ENCODE peak calls at places on chromosome 20, in seven cellular contexts. P is breast epithelium; M is adrenal gland; V is fibroblast of lung; C is GM23338; X is psoas muscle; Z is CD8-positive, alpha-beta T cell. E is an unnamed sample.

GRCh38 chr20:38034108-38034649 is 633 bp downstream of the RPRD1B start:
- DNase-seq in C (no peak), Z (no peak), X (no peak), V (no peak), M (no peak), P (no peak), E (peak)

GRCh38 chr20:24891546-24892393 is 57.3 kb upstream of the CST7 start:
- DNase-seq in V (no peak), X (no peak), C (no peak), M (no peak), P (no peak), Z (no peak), E (no peak)

GRCh38 chr20:52783769-52784168 is 188.4 kb upstream of the TSHZ2 start:
- DNase-seq in V (peak), M (no peak), C (peak), X (no peak), Z (no peak), P (no peak), E (no peak)

GRCh38 chr20:10271470-10272219 is 53.0 kb downstream of the SNAP25 start:
- DNase-seq in Z (no peak), V (peak), M (no peak), X (no peak), C (no peak), P (no peak), E (no peak)

GRCh38 chr20:56360133-56360898 is 1.5 kb downstream of the FAM210B start:
- DNase-seq in V (no peak), C (no peak), X (no peak), P (no peak), M (peak), Z (no peak), E (no peak)

GRCh38 chr20:12414446-12415274 is 497.0 kb downstream of the BTBD3 start:
- DNase-seq in C (no peak), M (no peak), P (no peak), V (no peak), X (no peak), Z (no peak), E (no peak)

GRCh38 chr20:37841991-37842390 is 60.9 kb upstream of the VSTM2L start:
- DNase-seq in M (no peak), V (no peak), P (no peak), Z (no peak), X (no peak), C (peak), E (no peak)

GRCh38 chr20:31694842-31695593 is 27.6 kb downstream of the BCL2L1 start:
- DNase-seq in X (no peak), Z (no peak), V (no peak), P (no peak), M (no peak), C (no peak), E (no peak)

GRCh38 chr20:44552950-44553908 is 29.1 kb upstream of the PKIG start:
- DNase-seq in Z (no peak), V (peak), P (no peak), X (no peak), C (no peak), M (no peak), E (no peak)

GRCh38 chr20:36969050-36969449 is 17.5 kb upstream of the SAMHD1 start:
- DNase-seq in C (no peak), Z (no peak), X (no peak), M (no peak), V (no peak), P (no peak), E (no peak)

GRCh38 chr20:62651285-62652021 is 9.2 kb downstream of the SLCO4A1 start:
- DNase-seq in P (peak), Z (peak), M (peak), X (peak), V (peak), C (peak), E (peak)

GRCh38 chr20:4165984-4166725 is 150.8 kb upstream of the RNF24 start:
- DNase-seq in X (no peak), M (no peak), Z (no peak), P (no peak), V (no peak), C (no peak), E (no peak)

GRCh38 chr20:4007383-4008025 is 7.9 kb downstream of the RNF24 start:
- DNase-seq in P (no peak), V (no peak), X (no peak), C (no peak), M (no peak), Z (no peak), E (no peak)

GRCh38 chr20:59682603-59683002 is 78.3 kb downstream of the PHACTR3 start:
- DNase-seq in V (no peak), P (no peak), M (no peak), X (no peak), Z (no peak), C (no peak), E (no peak)

GRCh38 chr20:61934716-61935530 is 130.8 kb downstream of the TAF4 start:
- DNase-seq in M (peak), C (no peak), Z (no peak), X (peak), V (no peak), P (no peak), E (no peak)

GRCh38 chr20:17840423-17840822 is 128.2 kb downstream of the SNX5 start:
- DNase-seq in X (no peak), C (no peak), M (no peak), P (no peak), V (no peak), Z (no peak), E (no peak)

GRCh38 chr20:17843246-17844132 is 125.1 kb downstream of the SNX5 start:
- DNase-seq in M (peak), C (no peak), Z (peak), V (peak), P (peak), X (no peak), E (no peak)

GRCh38 chr20:17844549-17845298 is 123.9 kb downstream of the SNX5 start:
- DNase-seq in V (no peak), M (no peak), C (no peak), P (no peak), X (no peak), Z (no peak), E (no peak)

GRCh38 chr20:17844133-17844429 is 124.5 kb downstream of the SNX5 start:
- DNase-seq in Z (no peak), M (no peak), V (no peak), P (no peak), C (no peak), X (no peak), E (no peak)

GRCh38 chr20:17841751-17842191 is 126.8 kb downstream of the SNX5 start:
- DNase-seq in X (peak), P (no peak), Z (no peak), M (peak), V (peak), C (no peak), E (no peak)
- H3K27ac ChIP-seq in X (peak), P (peak), Z (no peak), M (no peak), V (peak), C (no peak), E (no peak)

GRCh38 chr20:40463171-40463570 is 225.9 kb downstream of the MAFB start:
- DNase-seq in V (no peak), P (no peak), C (no peak), Z (no peak), M (peak), X (no peak), E (no peak)
- H3K27ac ChIP-seq in V (no peak), P (no peak), C (no peak), Z (no peak), M (no peak), X (no peak), E (no peak)

GRCh38 chr20:22920898-22921297 is 114.2 kb upstream of the SSTR4 start:
- DNase-seq in M (no peak), X (no peak), C (no peak), V (no peak), Z (no peak), P (no peak), E (no peak)
- H3K27ac ChIP-seq in M (no peak), X (no peak), C (no peak), V (no peak), Z (no peak), P (no peak), E (no peak)

GRCh38 chr20:17559338-17559737 is 10.5 kb upstream of the DSTN start:
- DNase-seq in X (no peak), Z (no peak), M (no peak), P (no peak), C (no peak), V (no peak), E (no peak)
- H3K27ac ChIP-seq in X (no peak), Z (no peak), M (peak), P (peak), C (peak), V (peak), E (no peak)

GRCh38 chr20:58420798-58421496 is 31.9 kb downstream of the VAPB start:
- DNase-seq in V (peak), X (no peak), P (no peak), Z (no peak), C (no peak), M (no peak), E (no peak)

GRCh38 chr20:58418949-58419748 is 30.1 kb downstream of the VAPB start:
- DNase-seq in C (no peak), Z (no peak), M (no peak), P (no peak), V (no peak), X (no peak), E (no peak)

GRCh38 chr20:58428364-58428763 is 39.3 kb downstream of the VAPB start:
- DNase-seq in C (no peak), Z (no peak), M (no peak), V (no peak), P (no peak), X (no peak), E (no peak)

GRCh38 chr20:58421497-58421850 is 32.4 kb downstream of the VAPB start:
- DNase-seq in V (no peak), Z (no peak), M (no peak), X (no peak), P (no peak), C (no peak), E (no peak)

GRCh38 chr20:58424218-58424617 is 35.2 kb downstream of the VAPB start:
- DNase-seq in X (no peak), Z (no peak), V (no peak), C (peak), P (no peak), M (no peak), E (no peak)
- H3K27ac ChIP-seq in X (no peak), Z (no peak), V (no peak), C (no peak), P (no peak), M (no peak), E (no peak)

DNA sequence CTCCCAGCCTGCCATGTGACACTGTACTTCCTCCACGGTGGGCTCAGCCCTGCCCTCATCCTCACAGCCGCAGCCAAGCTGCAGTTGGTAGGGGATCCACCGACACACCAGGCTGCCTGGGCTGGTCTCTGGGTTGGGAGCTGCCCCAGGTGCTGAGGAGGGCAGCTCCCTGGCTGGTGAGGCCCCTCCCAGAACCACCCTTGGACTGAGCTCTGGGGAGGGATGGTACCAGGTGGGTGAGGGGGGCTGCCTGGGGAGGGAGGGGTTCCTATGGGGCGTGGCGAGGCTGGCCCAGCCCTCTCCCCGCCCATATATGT is 183 bp upstream of the TNFRSF6B start:
- DNase-seq in X (no peak), V (peak), Z (peak), M (peak), C (peak), P (no peak), E (no peak)
- H3K27ac ChIP-seq in X (no peak), V (peak), Z (no peak), M (no peak), C (no peak), P (no peak), E (peak)

DNA sequence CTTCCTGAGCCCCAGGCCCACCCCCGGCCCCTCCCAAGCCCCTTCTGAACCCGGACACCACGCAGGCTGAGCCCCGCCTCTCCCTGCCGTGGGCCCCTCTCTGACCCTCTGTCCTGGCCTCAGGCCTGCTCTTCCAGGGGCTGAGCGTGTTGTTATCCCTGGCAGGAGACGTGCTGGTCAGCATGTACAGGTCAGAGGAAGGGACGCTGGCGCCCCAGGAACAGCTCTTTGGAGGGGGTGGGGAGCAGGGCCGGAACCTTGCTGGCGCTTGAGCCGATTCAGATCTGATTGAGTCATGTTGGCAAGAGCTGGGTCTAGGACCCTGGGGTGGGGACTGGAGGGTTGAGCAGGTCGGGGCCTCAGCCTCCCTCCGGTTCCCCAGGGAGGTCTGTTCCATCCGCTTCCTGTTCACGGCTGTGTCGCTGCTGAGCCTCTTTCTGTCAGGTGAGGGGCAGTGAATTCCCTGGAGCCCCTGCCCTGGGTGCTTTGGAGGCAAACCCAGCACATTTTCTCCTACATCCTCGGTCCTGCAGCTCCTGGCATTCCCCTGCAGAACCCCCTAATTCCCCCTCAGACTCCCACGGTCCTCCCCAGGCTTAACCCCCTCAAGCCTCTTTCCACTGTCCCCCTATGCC is 1.9 kb downstream of the SPAG4 start:
- DNase-seq in C (peak), M (peak), X (peak), Z (peak), P (peak), V (peak), E (peak)
- H3K27ac ChIP-seq in C (no peak), M (no peak), X (peak), Z (no peak), P (peak), V (peak), E (peak)

DNA sequence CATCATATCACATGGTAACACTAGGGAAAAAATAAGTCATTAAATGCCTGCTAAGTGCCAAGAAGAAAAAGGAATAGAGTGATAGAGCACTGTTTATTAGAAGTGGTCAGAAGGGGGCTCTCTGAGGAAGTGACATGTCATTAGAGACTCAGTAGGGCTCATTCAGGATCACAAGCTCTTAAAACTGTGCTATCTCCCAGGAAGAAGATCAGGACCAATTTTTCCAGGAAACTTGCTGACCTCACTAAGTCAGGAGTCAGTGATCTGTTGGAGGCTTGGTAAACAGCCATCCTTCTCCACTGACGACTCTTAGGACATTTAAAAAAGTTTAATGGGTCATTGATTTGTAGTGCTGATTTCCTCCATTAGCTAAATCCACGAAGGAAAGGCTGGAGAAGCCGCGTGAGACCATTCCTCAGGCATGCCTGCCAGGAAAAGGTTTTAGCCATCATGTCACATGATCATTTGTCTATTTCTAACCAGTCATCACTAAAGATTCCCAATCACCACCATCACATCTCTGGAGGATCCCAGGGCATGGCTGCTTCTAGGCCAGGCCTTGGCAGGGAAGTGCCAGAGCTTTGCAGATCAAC is 5.9 kb upstream of the PTPN1 start:
- DNase-seq in M (no peak), C (peak), X (no peak), Z (no peak), V (peak), P (no peak), E (no peak)
- H3K27ac ChIP-seq in M (no peak), C (no peak), X (peak), Z (no peak), V (peak), P (peak), E (no peak)